ENCODE peak calls at places on chromosomes 4 and X, in four cellular contexts. J is GM12878, Z is K562, C is HepG2. O is an unnamed sample.
A peak's percentile ranks its signal among the peaks of the same experiment; 100 is the strongest.

GRCh38 chr4:56622176-56622575 is 58.9 kb downstream of the HOPX start:
- DNase-seq in J (no peak), Z (no peak), C (no peak), O (no peak)

GRCh38 chr4:17082186-17082585 is 183.7 kb upstream of the LDB2 start:
- DNase-seq in J (no peak), Z (no peak), C (no peak), O (no peak)

GRCh38 chrX:15602761-15603160 is 2.0 kb upstream of the ACE2 start:
- DNase-seq in J (no peak), Z (no peak), C (no peak), O (no peak)

GRCh38 chr4:25862411-25863346 is at the start of gene SEL1L3:
- DNase-seq in J (no peak), Z (peak; percentile 93), C (no peak), O (peak; percentile 49)

GRCh38 chr4:153205028-153205648 is 895 bp downstream of the TRIM2 start:
- DNase-seq in J (peak; percentile 24), Z (peak; percentile 27), C (peak; percentile 45), O (peak; percentile 36)

GRCh38 chrX:21943460-21944135 is 3.1 kb downstream of the SMS start:
- DNase-seq in J (no peak), Z (no peak), C (no peak), O (no peak)

GRCh38 chrX:105552395-105552794 is 269.9 kb upstream of the NRK start:
- DNase-seq in J (no peak), Z (no peak), C (no peak), O (no peak)

GRCh38 chr4:34138385-34138784 is 2105.9 kb downstream of the ARAP2 start:
- DNase-seq in J (no peak), Z (no peak), C (no peak), O (no peak)

GRCh38 chrX:118459494-118459893 is 36.1 kb upstream of the DOCK11 start:
- DNase-seq in J (peak; percentile 2), Z (peak; percentile 44), C (peak; percentile 23), O (peak; percentile 63)

GRCh38 chr4:76311896-76312331 is 5.4 kb downstream of the STBD1 start:
- DNase-seq in J (no peak), Z (no peak), C (no peak), O (no peak)

GRCh38 chr4:111466821-111467605 is 678.2 kb upstream of the FAM241A start:
- DNase-seq in J (no peak), Z (no peak), C (no peak), O (no peak)

GRCh38 chr4:127055349-127055748 is 577.4 kb upstream of the INTU start:
- DNase-seq in J (no peak), Z (no peak), C (no peak), O (no peak)

GRCh38 chr4:122921300-122921699 is 1.1 kb downstream of the NUDT6 start:
- DNase-seq in J (no peak), Z (no peak), C (no peak), O (no peak)

GRCh38 chr4:53098681-53099121 is 236.6 kb downstream of the RASL11B start:
- DNase-seq in J (no peak), Z (no peak), C (no peak), O (no peak)

GRCh38 chrX:134580947-134581346 is 77.3 kb downstream of the PLAC1 start:
- DNase-seq in J (no peak), Z (no peak), C (no peak), O (no peak)

GRCh38 chr4:96642486-96642885 is 802.6 kb downstream of the PDHA2 start:
- DNase-seq in J (no peak), Z (no peak), C (no peak), O (no peak)

GRCh38 chr4:98068495-98068894 is 74.8 kb downstream of the STPG2 start:
- DNase-seq in J (no peak), Z (no peak), C (no peak), O (no peak)

GRCh38 chr4:48340276-48340904 is 939 bp upstream of the SLAIN2 start:
- DNase-seq in J (no peak), Z (peak; percentile 43), C (no peak), O (peak; percentile 10)

GRCh38 chr4:183355405-183355804 is 33.2 kb upstream of the CLDN24 start:
- DNase-seq in J (no peak), Z (no peak), C (no peak), O (no peak)

GRCh38 chrX:16986169-16986568 is 39.7 kb downstream of the REPS2 start:
- DNase-seq in J (no peak), Z (no peak), C (no peak), O (no peak)

GRCh38 chr4:184697956-184698355 is 35.9 kb downstream of the CENPU start:
- DNase-seq in J (no peak), Z (no peak), C (no peak), O (no peak)

GRCh38 chrX:108090474-108091265 is 672 bp downstream of the PSMD10 start:
- DNase-seq in J (no peak), Z (no peak), C (peak; percentile 13), O (no peak)

GRCh38 chr4:26185436-26185835 is 135.4 kb upstream of the RBPJ start:
- DNase-seq in J (no peak), Z (no peak), C (no peak), O (no peak)

GRCh38 chrX:38774249-38774648 is 27.0 kb upstream of the MID1IP1 start:
- DNase-seq in J (no peak), Z (no peak), C (no peak), O (no peak)

GRCh38 chr4:88803600-88804096 is 106.0 kb upstream of the NAP1L5 start:
- DNase-seq in J (peak; percentile 69), Z (no peak), C (no peak), O (no peak)

GRCh38 chr4:102217345-102217744 is 127.9 kb downstream of the SLC39A8 start:
- DNase-seq in J (no peak), Z (no peak), C (no peak), O (no peak)

GRCh38 chr4:116180056-116180690 is 905.2 kb downstream of the TRAM1L1 start:
- DNase-seq in J (no peak), Z (no peak), C (no peak), O (peak; percentile 12)
- TF ChIP-seq SP1 in J (no peak), Z (no peak), C (no peak), O (no peak)

GRCh38 chr4:128823025-128823661 is 13.6 kb downstream of the JADE1 start:
- DNase-seq in J (no peak), Z (no peak), C (no peak), O (no peak)

GRCh38 chr4:128827280-128827679 is 17.8 kb downstream of the JADE1 start:
- DNase-seq in J (no peak), Z (no peak), C (no peak), O (no peak)

GRCh38 chr4:128821151-128821550 is 11.7 kb downstream of the JADE1 start:
- DNase-seq in J (no peak), Z (no peak), C (no peak), O (no peak)

GRCh38 chr4:128820631-128821119 is 11.2 kb downstream of the JADE1 start:
- DNase-seq in J (no peak), Z (no peak), C (no peak), O (no peak)

DNA sequence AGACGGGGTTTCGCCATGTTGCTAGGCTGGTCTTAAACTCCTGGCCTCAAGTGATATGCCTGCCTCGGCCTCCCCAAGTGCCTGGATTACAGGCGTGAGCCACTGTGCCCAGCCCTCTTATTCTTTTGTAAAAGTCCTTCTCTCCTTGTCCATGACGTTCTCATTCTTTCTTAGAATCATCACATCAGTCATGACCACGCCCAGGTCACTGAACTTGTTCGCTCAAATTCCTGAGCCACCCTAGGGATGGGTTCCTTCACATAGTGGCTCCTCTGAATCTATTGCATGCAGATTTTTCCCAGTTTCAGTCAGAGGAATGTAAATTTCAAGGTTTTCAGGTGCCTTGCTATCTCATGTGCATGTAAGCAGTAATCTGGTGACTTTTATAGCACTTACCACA is 15.7 kb downstream of the JADE1 start:
- DNase-seq in J (no peak), Z (no peak), C (no peak), O (no peak)
- TF ChIP-seq BHLHE40 in J (no peak), Z (no peak), C (no peak), O (no peak)

GRCh38 chrX:30039768-30040167 is 175.6 kb upstream of the MAGEB2 start:
- DNase-seq in J (no peak), Z (no peak), C (no peak), O (no peak)
- TF ChIP-seq FOXM1 in J (no peak), Z (no peak), C (no peak), O (no peak)

GRCh38 chr4:23856630-23857029 is 33.2 kb downstream of the PPARGC1A start:
- DNase-seq in J (no peak), Z (no peak), C (peak; percentile 80), O (no peak)
- TF ChIP-seq SP1 in J (no peak), Z (no peak), C (no peak), O (no peak)

DNA sequence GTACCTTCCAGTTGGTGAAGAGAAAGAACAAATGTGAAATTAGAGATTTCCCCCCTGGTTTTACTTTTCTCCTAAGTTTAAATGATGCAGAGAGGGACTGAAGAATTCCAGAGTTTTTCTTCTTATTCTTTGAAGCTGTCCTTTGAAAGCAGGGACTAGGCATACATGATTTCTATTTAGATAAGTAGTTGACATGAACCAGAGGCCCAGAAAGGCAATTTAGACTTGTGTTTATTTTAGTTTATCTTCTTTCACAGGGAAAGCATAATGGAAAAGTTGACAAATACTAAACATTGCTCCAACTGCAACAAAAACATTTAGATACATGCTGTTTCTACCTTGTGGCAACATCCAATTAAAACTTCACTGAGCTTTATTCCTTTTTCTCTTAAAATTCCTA is 32.0 kb downstream of the PTPN13 start:
- DNase-seq in J (no peak), Z (no peak), C (no peak), O (no peak)
- TF ChIP-seq BHLHE40 in J (no peak), Z (no peak), C (no peak), O (no peak)

GRCh38 chr4:120052840-120053239 is 13.8 kb downstream of the MAD2L1 start:
- DNase-seq in J (no peak), Z (no peak), C (no peak), O (no peak)
- TF ChIP-seq FOXM1 in J (no peak), Z (no peak), C (no peak), O (no peak)

GRCh38 chr4:65789850-65790249 is 119.6 kb upstream of the EPHA5 start:
- DNase-seq in J (no peak), Z (no peak), C (no peak), O (no peak)

GRCh38 chr4:65791807-65792308 is 121.6 kb upstream of the EPHA5 start:
- DNase-seq in J (no peak), Z (no peak), C (no peak), O (no peak)

GRCh38 chr4:65789341-65789740 is 119.1 kb upstream of the EPHA5 start:
- DNase-seq in J (no peak), Z (no peak), C (no peak), O (no peak)

GRCh38 chr4:65791111-65791806 is 121.0 kb upstream of the EPHA5 start:
- DNase-seq in J (no peak), Z (no peak), C (no peak), O (no peak)
- TF ChIP-seq SP1 in J (no peak), Z (no peak), C (no peak), O (no peak)

GRCh38 chr4:105836537-105836936 is 58.7 kb upstream of the NPNT start:
- DNase-seq in J (no peak), Z (no peak), C (no peak), O (no peak)

GRCh38 chr4:105837037-105837436 is 58.2 kb upstream of the NPNT start:
- DNase-seq in J (no peak), Z (no peak), C (no peak), O (no peak)

GRCh38 chr4:105840426-105841174 is 54.7 kb upstream of the NPNT start:
- DNase-seq in J (no peak), Z (no peak), C (no peak), O (no peak)

GRCh38 chr4:105835177-105835576 is 60.1 kb upstream of the NPNT start:
- DNase-seq in J (no peak), Z (no peak), C (no peak), O (no peak)

GRCh38 chr4:105838082-105838481 is 57.2 kb upstream of the NPNT start:
- DNase-seq in J (no peak), Z (no peak), C (peak; percentile 3), O (no peak)
- TF ChIP-seq BHLHE40 in J (no peak), Z (no peak), C (no peak), O (no peak)

O was measured in HEK293T.